ENCODE peak calls at places on chromosomes 3 and 15, in four cellular contexts. X is choroid plexus epithelial cell, J is A673, Z is kidney. B is an unnamed sample.

GRCh38 chr3:11655188-11655928 is 11.6 kb upstream of the VGLL4 start:
- DNase-seq in X (no peak), J (peak), Z (no peak), B (no peak)

GRCh38 chr15:52682776-52683175 is 3.6 kb upstream of the ATOSA start:
- DNase-seq in X (no peak), J (no peak), Z (no peak), B (no peak)

GRCh38 chr15:62362608-62363007 is 197.5 kb upstream of the C2CD4B start:
- DNase-seq in X (peak), J (no peak), Z (no peak), B (no peak)

GRCh38 chr3:114194750-114195149 is 15.9 kb upstream of the DRD3 start:
- DNase-seq in X (peak), J (no peak), Z (no peak), B (no peak)

GRCh38 chr3:53680026-53680425 is 166.2 kb downstream of the CHDH start:
- DNase-seq in X (peak), J (no peak), Z (no peak), B (no peak)

GRCh38 chr3:56683122-56683817 is at the start of gene TASOR:
- DNase-seq in X (peak), J (peak), Z (peak), B (peak)

GRCh38 chr3:138371070-138371950 is 22.9 kb downstream of the MRAS start:
- DNase-seq in X (no peak), J (no peak), Z (no peak), B (peak)

GRCh38 chr15:63374686-63375520 is 6.7 kb downstream of the CA12 start:
- DNase-seq in X (peak), J (peak), Z (no peak), B (no peak)

GRCh38 chr15:99631256-99631655 is 65.5 kb downstream of the MEF2A start:
- DNase-seq in X (no peak), J (peak), Z (no peak), B (peak)

GRCh38 chr15:43270676-43271306 is 4.1 kb upstream of the TGM5 start:
- DNase-seq in X (no peak), J (no peak), Z (no peak), B (no peak)

GRCh38 chr3:169812124-169812843 is 386 bp upstream of the LRRIQ4 start:
- DNase-seq in X (peak), J (peak), Z (peak), B (no peak)

GRCh38 chr15:34241376-34242350 is 16.8 kb downstream of the EMC4 start:
- DNase-seq in X (peak), J (peak), Z (no peak), B (peak)

GRCh38 chr3:65905648-65906211 is 133.0 kb downstream of the MAGI1 start:
- DNase-seq in X (peak), J (no peak), Z (no peak), B (no peak)

GRCh38 chr15:83516935-83517334 is 69.8 kb downstream of the SH3GL3 start:
- DNase-seq in X (peak), J (no peak), Z (no peak), B (no peak)

GRCh38 chr15:35279811-35280210 is 194.7 kb upstream of the NANOGP8 start:
- DNase-seq in X (no peak), J (no peak), Z (no peak), B (no peak)

GRCh38 chr3:113557374-113557773 is 25.0 kb downstream of the SIDT1 start:
- DNase-seq in X (peak), J (peak), Z (no peak), B (no peak)

GRCh38 chr3:189169728-189170127 is 2.0 kb upstream of the TPRG1 start:
- DNase-seq in X (no peak), J (peak), Z (no peak), B (no peak)

GRCh38 chr3:42056840-42057239 is 34.3 kb upstream of the TRAK1 start:
- DNase-seq in X (no peak), J (no peak), Z (no peak), B (no peak)

GRCh38 chr3:157493627-157494550 is 9.3 kb downstream of the VEPH1 start:
- DNase-seq in X (peak), J (peak), Z (no peak), B (no peak)

GRCh38 chr15:99212401-99212800 is 37.0 kb downstream of the TTC23 start:
- DNase-seq in X (peak), J (peak), Z (no peak), B (no peak)

GRCh38 chr15:78697449-78697848 is 56.4 kb upstream of the CHRNB4 start:
- DNase-seq in X (no peak), J (no peak), Z (no peak), B (no peak)

GRCh38 chr3:152835311-152836102 is 576 bp downstream of the P2RY1 start:
- DNase-seq in X (peak), J (peak), Z (peak), B (peak)

GRCh38 chr3:17979248-17979647 is 236.8 kb upstream of the TBC1D5 start:
- DNase-seq in X (no peak), J (peak), Z (no peak), B (no peak)

GRCh38 chr3:112381673-112382542 is 49.0 kb downstream of the CD200 start:
- DNase-seq in X (no peak), J (no peak), Z (no peak), B (no peak)

GRCh38 chr3:63824309-63824708 is 5.2 kb downstream of the C3orf49 start:
- DNase-seq in X (peak), J (no peak), Z (no peak), B (no peak)

GRCh38 chr3:45528429-45528828 is 66.1 kb upstream of the LIMD1 start:
- DNase-seq in X (peak), J (no peak), Z (no peak), B (no peak)

DNA sequence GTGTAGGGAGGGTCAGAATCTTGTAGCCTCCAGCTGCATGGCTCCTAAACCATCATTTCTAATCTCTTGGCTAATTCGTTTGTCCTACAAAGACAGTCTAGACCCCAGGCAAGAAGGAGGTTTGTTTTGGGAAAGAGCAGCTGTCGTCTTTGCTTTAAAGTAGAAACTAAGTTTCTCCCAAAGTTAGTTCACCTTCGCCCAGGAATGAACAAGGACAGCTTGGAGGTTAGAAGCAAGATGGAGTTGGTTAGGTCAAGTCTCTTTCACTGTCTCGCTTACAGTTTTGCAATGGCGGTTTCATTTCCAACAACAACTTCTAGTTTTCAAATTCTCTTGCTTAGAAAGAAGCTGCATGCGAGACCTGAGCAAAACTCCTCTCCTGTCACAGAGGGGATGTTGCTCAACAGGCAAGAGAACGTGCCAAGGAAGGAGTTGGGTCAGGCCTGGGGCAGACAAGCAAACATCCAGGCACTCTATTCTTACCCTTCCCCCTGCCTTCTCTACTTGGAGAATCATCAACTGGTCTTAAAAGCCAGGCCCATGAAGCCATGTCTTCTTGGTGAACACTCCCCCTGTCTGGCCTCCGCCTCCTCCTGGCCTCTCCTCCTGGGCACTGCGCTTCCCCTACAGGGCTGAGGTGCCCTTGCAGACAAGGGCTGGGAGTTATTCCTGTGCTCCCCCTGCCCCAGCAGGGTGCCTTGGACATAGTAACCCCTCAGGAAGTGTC is 57.6 kb downstream of the TMEM44 start:
- DNase-seq in X (peak), J (peak), Z (peak), B (no peak)
- TF ChIP-seq CTCF in X (no peak), J (no peak), Z (peak), B (peak)

GRCh38 chr3:161314836-161315391 is 56.4 kb downstream of the SPTSSB start:
- DNase-seq in X (peak), J (no peak), Z (no peak), B (no peak)
- H3K4me3 ChIP-seq in X (no peak), J (no peak), Z (no peak), B (no peak)

DNA sequence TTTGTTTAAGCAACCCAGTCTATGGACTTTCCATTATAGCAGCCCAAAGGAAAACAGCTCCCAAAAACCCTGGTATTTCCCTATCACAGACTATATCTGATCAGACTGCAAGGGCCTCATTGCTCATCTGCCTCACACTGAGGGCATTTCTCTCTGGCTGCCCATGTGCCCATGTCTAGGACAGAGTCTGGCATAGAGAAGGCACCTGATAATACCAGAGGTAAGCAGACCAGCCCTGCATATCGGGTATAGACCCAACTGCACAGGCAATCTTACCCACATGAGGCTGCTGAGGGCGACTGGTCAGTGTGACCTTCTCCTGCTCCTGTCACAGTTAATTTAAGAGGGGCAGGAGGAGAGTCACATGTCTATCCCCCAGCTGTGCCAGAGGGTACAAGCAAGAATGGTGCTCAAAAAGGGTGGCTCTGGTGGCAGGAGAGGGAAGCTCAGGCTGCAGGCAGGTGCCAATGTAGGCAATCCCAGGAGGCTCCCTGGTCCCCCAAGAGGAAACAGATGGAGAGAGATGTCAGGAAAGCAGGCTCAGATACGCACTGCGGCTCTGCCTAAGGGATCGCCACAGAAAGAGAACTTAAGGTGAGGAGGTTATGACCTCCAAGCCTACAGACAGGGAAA is 3.1 kb downstream of the CSRNP1 start:
- DNase-seq in X (no peak), J (no peak), Z (no peak), B (no peak)
- TF ChIP-seq CTCF in X (peak), J (no peak), Z (no peak), B (peak)

GRCh38 chr15:37764733-37765191 is 169.7 kb upstream of the TMCO5A start:
- DNase-seq in X (peak), J (peak), Z (no peak), B (no peak)
- H3K4me3 ChIP-seq in X (no peak), J (peak), Z (no peak), B (no peak)